ENCODE peak calls at places on chromosomes 5 and 9, in six cellular contexts. Y, H, B, P, S and D are unnamed samples.

GRCh38 chr5:147407094-147407681 is 102.7 kb downstream of the DPYSL3 start:
- DNase-seq in P (no peak), H (no peak), B (no peak), S (no peak), Y (no peak), D (no peak)

GRCh38 chr5:133483406-133484090 is 128.8 kb downstream of the FSTL4 start:
- DNase-seq in Y (no peak), P (no peak), H (no peak), B (no peak), S (no peak), D (no peak)

GRCh38 chr9:85212209-85212608 is 529.5 kb downstream of the AGTPBP1 start:
- DNase-seq in S (no peak), H (no peak), P (no peak), Y (no peak), B (no peak), D (no peak)

GRCh38 chr9:100992632-100993031 is 35.9 kb upstream of the PLPPR1 start:
- DNase-seq in H (no peak), B (no peak), Y (no peak), P (no peak), S (no peak), D (no peak)

GRCh38 chr5:932628-933250 is 40.1 kb downstream of the TRIP13 start:
- DNase-seq in P (no peak), B (no peak), Y (no peak), S (peak; percentile 32), H (no peak), D (no peak)

GRCh38 chr5:30832519-30832918 is 361.0 kb upstream of the CDH6 start:
- DNase-seq in P (no peak), Y (no peak), H (no peak), S (no peak), B (no peak), D (no peak)

GRCh38 chr5:111115229-111115628 is 23.1 kb downstream of the WDR36 start:
- DNase-seq in B (no peak), S (no peak), Y (no peak), P (no peak), H (no peak), D (no peak)

GRCh38 chr5:126594676-126595485 is at the start of gene ALDH7A1:
- DNase-seq in B (peak; percentile 54), Y (peak; percentile 22), H (peak; percentile 88), P (peak; percentile 98), S (peak; percentile 64), D (peak; percentile 77)

GRCh38 chr5:151923865-151924264 is 786 bp downstream of the GLRA1 start:
- DNase-seq in S (no peak), P (peak; percentile 59), H (no peak), B (peak; percentile 8), Y (no peak), D (no peak)

GRCh38 chr5:6632324-6632930 is 417 bp downstream of the NSUN2 start:
- DNase-seq in H (no peak), B (peak; percentile 35), S (peak; percentile 38), P (no peak), Y (no peak), D (no peak)

GRCh38 chr5:54312499-54312898 is 2.1 kb upstream of the ARL15 start:
- DNase-seq in B (no peak), H (no peak), Y (no peak), S (no peak), P (no peak), D (no peak)

GRCh38 chr5:118042076-118042475 is 946.3 kb downstream of the DTWD2 start:
- DNase-seq in S (no peak), Y (no peak), B (no peak), P (no peak), H (no peak), D (no peak)